ENCODE peak calls at places on chromosome 14, in nine cellular contexts. P, F, L, S, G, Y, O, H and X are unnamed samples.

GRCh38 chr14:91349481-91350074 is 68.0 kb downstream of the CCDC88C start:
- DNase-seq in P (no peak), F (peak), L (no peak), S (no peak), G (peak), Y (peak), O (peak), H (no peak), X (no peak)

GRCh38 chr14:95432152-95433093 is 84.0 kb downstream of the SYNE3 start:
- DNase-seq in P (peak), F (no peak), L (peak), S (peak), G (no peak), Y (no peak), O (no peak), H (no peak), X (no peak)

GRCh38 chr14:52852810-52853521 is 61.6 kb upstream of the GNPNAT1 start:
- DNase-seq in P (no peak), F (no peak), L (no peak), S (peak), G (no peak), Y (no peak), O (no peak), H (no peak), X (no peak)

GRCh38 chr14:64112859-64113258 is 181.3 kb downstream of the ESR2 start:
- DNase-seq in P (no peak), F (no peak), L (no peak), S (no peak), G (no peak), Y (no peak), O (no peak), H (no peak), X (peak)

GRCh38 chr14:86035882-86036281 is 505.9 kb downstream of the FLRT2 start:
- DNase-seq in P (no peak), F (no peak), L (no peak), S (no peak), G (no peak), Y (no peak), O (peak), H (no peak), X (peak)

GRCh38 chr14:29810657-29811056 is 117.0 kb downstream of the PRKD1 start:
- DNase-seq in P (peak), F (no peak), L (peak), S (no peak), G (no peak), Y (no peak), O (no peak), H (no peak), X (no peak)

GRCh38 chr14:80390911-80391310 is 179.6 kb upstream of the DIO2 start:
- DNase-seq in P (no peak), F (no peak), L (no peak), S (peak), G (no peak), Y (no peak), O (no peak), H (no peak), X (no peak)

GRCh38 chr14:51490205-51490604 is 161.5 kb upstream of the FRMD6 start:
- DNase-seq in P (no peak), F (no peak), L (no peak), S (peak), G (no peak), Y (no peak), O (no peak), H (no peak), X (no peak)

GRCh38 chr14:54621686-54622085 is 54.8 kb downstream of the SAMD4A start:
- DNase-seq in P (no peak), F (no peak), L (no peak), S (peak), G (no peak), Y (no peak), O (no peak), H (no peak), X (no peak)

GRCh38 chr14:72401632-72402428 is 469.6 kb downstream of the RGS6 start:
- DNase-seq in P (no peak), F (peak), L (no peak), S (no peak), G (no peak), Y (no peak), O (no peak), H (no peak), X (peak)

GRCh38 chr14:105168979-105169507 is 467 bp upstream of the JAG2 start:
- DNase-seq in P (peak), F (peak), L (no peak), S (no peak), G (peak), Y (no peak), O (peak), H (no peak), X (peak)

GRCh38 chr14:90605430-90605829 is 208.6 kb downstream of the CALM1 start:
- DNase-seq in P (no peak), F (no peak), L (no peak), S (no peak), G (no peak), Y (no peak), O (no peak), H (no peak), X (no peak)